ENCODE peak calls at places on chromosomes 2 and 18, in eight cellular contexts. One of them, this sample, is unnamed.

GRCh38 chr2:230312638-230313037 is 14.4 kb upstream of the SP140L start:
- DNase-seq in left ventricle myocardium inferior: no peak
- DNase-seq in adrenal gland: no peak
- DNase-seq in astrocyte: peak
- DNase-seq in fibroblast of lung: no peak
- DNase-seq in cardiac muscle cell: no peak
- DNase-seq in GM12878: no peak
- DNase-seq in coronary artery: no peak
- DNase-seq in this sample: no peak

GRCh38 chr2:16100006-16100405 is 159.7 kb downstream of the MYCN start:
- DNase-seq in left ventricle myocardium inferior: no peak
- DNase-seq in adrenal gland: no peak
- DNase-seq in astrocyte: no peak
- DNase-seq in fibroblast of lung: no peak
- DNase-seq in cardiac muscle cell: no peak
- DNase-seq in GM12878: no peak
- DNase-seq in coronary artery: no peak
- DNase-seq in this sample: no peak

GRCh38 chr2:45652090-45653050 is 895 bp downstream of the PRKCE start:
- DNase-seq in left ventricle myocardium inferior: peak
- DNase-seq in adrenal gland: peak
- DNase-seq in astrocyte: peak
- DNase-seq in fibroblast of lung: peak
- DNase-seq in cardiac muscle cell: peak
- DNase-seq in GM12878: no peak
- DNase-seq in coronary artery: no peak
- DNase-seq in this sample: peak

GRCh38 chr2:233009661-233010060 is 3.4 kb downstream of the NGEF start:
- DNase-seq in left ventricle myocardium inferior: no peak
- DNase-seq in adrenal gland: no peak
- DNase-seq in astrocyte: no peak
- DNase-seq in fibroblast of lung: no peak
- DNase-seq in cardiac muscle cell: no peak
- DNase-seq in GM12878: no peak
- DNase-seq in coronary artery: no peak
- DNase-seq in this sample: no peak

GRCh38 chr2:152453129-152453642 is 118.2 kb downstream of the FMNL2 start:
- DNase-seq in left ventricle myocardium inferior: no peak
- DNase-seq in adrenal gland: no peak
- DNase-seq in astrocyte: no peak
- DNase-seq in fibroblast of lung: no peak
- DNase-seq in cardiac muscle cell: no peak
- DNase-seq in GM12878: no peak
- DNase-seq in coronary artery: no peak
- DNase-seq in this sample: no peak

GRCh38 chr2:204662956-204663355 is 117.7 kb downstream of the PARD3B start:
- DNase-seq in left ventricle myocardium inferior: no peak
- DNase-seq in adrenal gland: no peak
- DNase-seq in astrocyte: no peak
- DNase-seq in fibroblast of lung: no peak
- DNase-seq in cardiac muscle cell: no peak
- DNase-seq in GM12878: no peak
- DNase-seq in coronary artery: no peak
- DNase-seq in this sample: no peak

GRCh38 chr2:224869601-224870000 is 153.4 kb upstream of the CCDC195 start:
- DNase-seq in left ventricle myocardium inferior: no peak
- DNase-seq in adrenal gland: no peak
- DNase-seq in astrocyte: peak
- DNase-seq in fibroblast of lung: peak
- DNase-seq in cardiac muscle cell: peak
- DNase-seq in GM12878: no peak
- DNase-seq in coronary artery: no peak
- DNase-seq in this sample: no peak

GRCh38 chr18:2572892-2573291 is 1.5 kb downstream of the NDC80 start:
- DNase-seq in left ventricle myocardium inferior: no peak
- DNase-seq in adrenal gland: no peak
- DNase-seq in astrocyte: no peak
- DNase-seq in fibroblast of lung: peak
- DNase-seq in cardiac muscle cell: peak
- DNase-seq in GM12878: no peak
- DNase-seq in coronary artery: no peak
- DNase-seq in this sample: no peak

GRCh38 chr18:57737661-57738060 is 65.5 kb downstream of the ATP8B1 start:
- DNase-seq in left ventricle myocardium inferior: peak
- DNase-seq in adrenal gland: peak
- DNase-seq in astrocyte: peak
- DNase-seq in fibroblast of lung: peak
- DNase-seq in cardiac muscle cell: peak
- DNase-seq in GM12878: no peak
- DNase-seq in coronary artery: peak
- DNase-seq in this sample: peak

GRCh38 chr18:11283531-11284071 is 134.2 kb upstream of the PIEZO2 start:
- DNase-seq in left ventricle myocardium inferior: no peak
- DNase-seq in adrenal gland: no peak
- DNase-seq in astrocyte: no peak
- DNase-seq in fibroblast of lung: peak
- DNase-seq in cardiac muscle cell: peak
- DNase-seq in GM12878: no peak
- DNase-seq in coronary artery: no peak
- DNase-seq in this sample: no peak

GRCh38 chr2:43220982-43221659 is 5.3 kb downstream of the ZFP36L2 start:
- DNase-seq in left ventricle myocardium inferior: peak
- DNase-seq in adrenal gland: peak
- DNase-seq in astrocyte: peak
- DNase-seq in fibroblast of lung: peak
- DNase-seq in cardiac muscle cell: peak
- DNase-seq in GM12878: no peak
- DNase-seq in coronary artery: no peak
- DNase-seq in this sample: peak

GRCh38 chr2:62163106-62163831 is 32.6 kb upstream of the B3GNT2 start:
- DNase-seq in left ventricle myocardium inferior: no peak
- DNase-seq in adrenal gland: no peak
- DNase-seq in astrocyte: no peak
- DNase-seq in fibroblast of lung: no peak
- DNase-seq in cardiac muscle cell: peak
- DNase-seq in GM12878: no peak
- DNase-seq in coronary artery: no peak
- DNase-seq in this sample: no peak

GRCh38 chr2:216560695-216561370 is 62.2 kb downstream of the RPL37A start:
- DNase-seq in left ventricle myocardium inferior: no peak
- DNase-seq in adrenal gland: no peak
- DNase-seq in astrocyte: peak
- DNase-seq in fibroblast of lung: peak
- DNase-seq in cardiac muscle cell: peak
- DNase-seq in GM12878: no peak
- DNase-seq in coronary artery: no peak
- DNase-seq in this sample: no peak

GRCh38 chr2:73356097-73356496 is 29.5 kb upstream of the ALMS1 start:
- DNase-seq in left ventricle myocardium inferior: no peak
- DNase-seq in adrenal gland: no peak
- DNase-seq in astrocyte: no peak
- DNase-seq in fibroblast of lung: no peak
- DNase-seq in cardiac muscle cell: no peak
- DNase-seq in GM12878: no peak
- DNase-seq in coronary artery: no peak
- DNase-seq in this sample: no peak

GRCh38 chr2:5515693-5516092 is 176.5 kb upstream of the SOX11 start:
- DNase-seq in left ventricle myocardium inferior: no peak
- DNase-seq in adrenal gland: no peak
- DNase-seq in astrocyte: no peak
- DNase-seq in fibroblast of lung: no peak
- DNase-seq in cardiac muscle cell: no peak
- DNase-seq in GM12878: no peak
- DNase-seq in coronary artery: no peak
- DNase-seq in this sample: no peak

GRCh38 chr2:5524551-5524950 is 167.6 kb upstream of the SOX11 start:
- DNase-seq in left ventricle myocardium inferior: no peak
- DNase-seq in adrenal gland: no peak
- DNase-seq in astrocyte: no peak
- DNase-seq in fibroblast of lung: no peak
- DNase-seq in cardiac muscle cell: no peak
- DNase-seq in GM12878: no peak
- DNase-seq in coronary artery: no peak
- DNase-seq in this sample: no peak

GRCh38 chr2:5520352-5520996 is 171.7 kb upstream of the SOX11 start:
- DNase-seq in left ventricle myocardium inferior: peak
- DNase-seq in adrenal gland: no peak
- DNase-seq in astrocyte: peak
- DNase-seq in fibroblast of lung: peak
- DNase-seq in cardiac muscle cell: no peak
- DNase-seq in GM12878: no peak
- DNase-seq in coronary artery: no peak
- DNase-seq in this sample: no peak

GRCh38 chr2:5521462-5521861 is 170.7 kb upstream of the SOX11 start:
- DNase-seq in left ventricle myocardium inferior: peak
- DNase-seq in adrenal gland: no peak
- DNase-seq in astrocyte: no peak
- DNase-seq in fibroblast of lung: peak
- DNase-seq in cardiac muscle cell: no peak
- DNase-seq in GM12878: no peak
- DNase-seq in coronary artery: no peak
- DNase-seq in this sample: no peak
- H3K27ac ChIP-seq in left ventricle myocardium inferior: peak
- H3K27ac ChIP-seq in adrenal gland: no peak
- H3K27ac ChIP-seq in astrocyte: no peak
- H3K27ac ChIP-seq in fibroblast of lung: no peak
- H3K27ac ChIP-seq in cardiac muscle cell: peak
- H3K27ac ChIP-seq in GM12878: no peak
- H3K27ac ChIP-seq in coronary artery: no peak
- H3K27ac ChIP-seq in this sample: no peak

DNA sequence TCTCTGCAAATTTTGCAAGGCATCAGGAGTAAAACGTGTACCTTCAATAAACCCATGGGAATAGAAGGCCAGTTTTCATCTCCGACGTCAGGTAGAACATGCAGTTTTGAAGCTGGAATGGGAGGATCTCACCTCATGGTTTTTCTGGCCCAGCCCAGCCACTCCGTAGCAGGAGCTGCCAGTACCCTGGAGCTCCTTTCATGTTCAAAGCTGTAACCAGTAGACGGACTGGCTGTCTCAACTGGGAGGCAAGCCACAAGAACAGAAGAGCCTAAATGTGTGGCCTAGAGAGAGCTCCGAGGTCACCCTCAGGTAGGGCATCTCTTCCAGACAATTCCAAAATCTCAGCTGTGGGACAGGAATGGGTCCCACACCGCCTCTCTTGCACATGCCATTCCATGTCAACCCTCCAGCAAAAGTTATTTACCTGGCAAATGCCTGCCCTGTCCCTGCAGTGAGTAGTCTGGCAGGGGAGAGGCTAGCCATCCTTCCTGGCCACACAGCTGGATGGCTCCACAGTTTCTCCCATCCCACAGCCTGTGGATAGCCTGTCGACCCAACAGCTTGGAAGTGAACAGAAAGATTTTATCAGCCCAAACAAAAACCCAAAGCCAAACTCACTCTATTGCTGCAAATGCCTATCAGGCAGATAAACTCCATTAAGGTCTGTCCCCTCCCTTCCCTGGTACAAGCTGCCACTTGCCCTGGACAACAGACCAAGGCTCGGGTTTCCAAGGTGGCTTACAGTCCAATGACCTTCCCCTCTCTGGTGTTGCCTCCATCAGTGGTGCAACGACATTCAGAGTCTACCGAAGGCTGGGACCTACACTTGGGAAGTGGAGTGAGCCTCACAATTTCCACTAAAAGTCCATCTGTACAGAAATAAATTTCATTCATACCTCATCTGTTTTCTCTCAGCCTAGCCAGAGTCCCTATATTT is 27.8 kb downstream of the CRACDL start:
- DNase-seq in left ventricle myocardium inferior: no peak
- DNase-seq in adrenal gland: no peak
- DNase-seq in astrocyte: no peak
- DNase-seq in fibroblast of lung: no peak
- DNase-seq in cardiac muscle cell: no peak
- DNase-seq in GM12878: no peak
- DNase-seq in coronary artery: no peak
- DNase-seq in this sample: no peak
- H3K27ac ChIP-seq in left ventricle myocardium inferior: no peak
- H3K27ac ChIP-seq in adrenal gland: no peak
- H3K27ac ChIP-seq in astrocyte: no peak
- H3K27ac ChIP-seq in fibroblast of lung: no peak
- H3K27ac ChIP-seq in cardiac muscle cell: no peak
- H3K27ac ChIP-seq in GM12878: no peak
- H3K27ac ChIP-seq in coronary artery: no peak
- H3K27ac ChIP-seq in this sample: no peak

GRCh38 chr2:218892693-218893348 is 12.2 kb downstream of the WNT10A start:
- DNase-seq in left ventricle myocardium inferior: peak
- DNase-seq in adrenal gland: peak
- DNase-seq in astrocyte: peak
- DNase-seq in fibroblast of lung: peak
- DNase-seq in cardiac muscle cell: peak
- DNase-seq in GM12878: peak
- DNase-seq in coronary artery: peak
- DNase-seq in this sample: peak
- H3K27ac ChIP-seq in left ventricle myocardium inferior: no peak
- H3K27ac ChIP-seq in adrenal gland: no peak
- H3K27ac ChIP-seq in astrocyte: no peak
- H3K27ac ChIP-seq in fibroblast of lung: no peak
- H3K27ac ChIP-seq in cardiac muscle cell: no peak
- H3K27ac ChIP-seq in GM12878: peak
- H3K27ac ChIP-seq in coronary artery: no peak
- H3K27ac ChIP-seq in this sample: no peak

GRCh38 chr2:3409627-3410170 is 30.2 kb downstream of the TRAPPC12 start:
- DNase-seq in left ventricle myocardium inferior: no peak
- DNase-seq in adrenal gland: no peak
- DNase-seq in astrocyte: no peak
- DNase-seq in fibroblast of lung: no peak
- DNase-seq in cardiac muscle cell: no peak
- DNase-seq in GM12878: no peak
- DNase-seq in coronary artery: no peak
- DNase-seq in this sample: no peak

GRCh38 chr2:3408781-3409180 is 29.3 kb downstream of the TRAPPC12 start:
- DNase-seq in left ventricle myocardium inferior: no peak
- DNase-seq in adrenal gland: no peak
- DNase-seq in astrocyte: no peak
- DNase-seq in fibroblast of lung: no peak
- DNase-seq in cardiac muscle cell: no peak
- DNase-seq in GM12878: no peak
- DNase-seq in coronary artery: no peak
- DNase-seq in this sample: no peak

GRCh38 chr2:3413642-3414041 is 34.1 kb downstream of the TRAPPC12 start:
- DNase-seq in left ventricle myocardium inferior: no peak
- DNase-seq in adrenal gland: no peak
- DNase-seq in astrocyte: no peak
- DNase-seq in fibroblast of lung: no peak
- DNase-seq in cardiac muscle cell: no peak
- DNase-seq in GM12878: no peak
- DNase-seq in coronary artery: no peak
- DNase-seq in this sample: no peak

GRCh38 chr2:3414133-3414856 is 34.8 kb downstream of the TRAPPC12 start:
- DNase-seq in left ventricle myocardium inferior: no peak
- DNase-seq in adrenal gland: no peak
- DNase-seq in astrocyte: no peak
- DNase-seq in fibroblast of lung: no peak
- DNase-seq in cardiac muscle cell: no peak
- DNase-seq in GM12878: no peak
- DNase-seq in coronary artery: no peak
- DNase-seq in this sample: no peak

DNA sequence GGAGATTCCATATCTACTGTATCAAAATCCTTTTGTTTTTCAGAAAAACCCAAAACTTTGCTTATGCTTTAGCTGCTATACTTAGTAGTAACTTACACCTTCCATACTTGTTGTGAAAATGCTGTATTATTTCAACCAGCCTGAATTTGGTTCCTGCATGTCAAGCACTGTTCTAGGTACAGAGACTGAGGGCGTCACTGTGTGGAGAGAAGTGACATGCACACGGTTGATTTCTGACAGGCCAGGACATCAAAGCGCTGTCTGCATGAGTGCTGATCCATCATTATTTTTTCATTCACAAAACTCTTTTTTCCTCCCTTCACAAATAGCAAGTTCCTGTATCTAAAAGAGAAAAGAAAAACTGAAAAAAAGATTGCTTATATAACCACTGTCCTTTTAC is 31.6 kb downstream of the TRAPPC12 start:
- DNase-seq in left ventricle myocardium inferior: no peak
- DNase-seq in adrenal gland: no peak
- DNase-seq in astrocyte: no peak
- DNase-seq in fibroblast of lung: no peak
- DNase-seq in cardiac muscle cell: no peak
- DNase-seq in GM12878: no peak
- DNase-seq in coronary artery: no peak
- DNase-seq in this sample: no peak
- H3K27ac ChIP-seq in left ventricle myocardium inferior: no peak
- H3K27ac ChIP-seq in adrenal gland: no peak
- H3K27ac ChIP-seq in astrocyte: no peak
- H3K27ac ChIP-seq in fibroblast of lung: no peak
- H3K27ac ChIP-seq in cardiac muscle cell: no peak
- H3K27ac ChIP-seq in GM12878: no peak
- H3K27ac ChIP-seq in coronary artery: no peak
- H3K27ac ChIP-seq in this sample: no peak

This sample was measured in upper lobe of left lung.